ENCODE peak calls at places on chromosome 14, in ten cellular contexts. R, V, E, H, F, Q, Y, T, I and D are unnamed samples.

GRCh38 chr14:55645148-55645547 is 65.1 kb downstream of the KTN1 start:
- DNase-seq in R (no peak), V (no peak), E (no peak), H (no peak), F (no peak), Q (no peak), Y (no peak), T (no peak), I (no peak), D (no peak)

GRCh38 chr14:24840204-24840893 is 206.4 kb upstream of the GZMB start:
- DNase-seq in R (no peak), V (no peak), E (no peak), H (no peak), F (no peak), Q (no peak), Y (no peak), T (no peak), I (no peak), D (no peak)

GRCh38 chr14:31536201-31536960 is 24.8 kb upstream of the NUBPL start:
- DNase-seq in R (no peak), V (no peak), E (peak; percentile 29), H (no peak), F (no peak), Q (no peak), Y (no peak), T (no peak), I (no peak), D (no peak)

GRCh38 chr14:104100171-104101085 is 14.9 kb downstream of the ASPG start:
- DNase-seq in R (no peak), V (no peak), E (peak; percentile 59), H (no peak), F (no peak), Q (no peak), Y (no peak), T (no peak), I (no peak), D (no peak)

GRCh38 chr14:104130974-104131651 is 7.3 kb upstream of the KIF26A start:
- DNase-seq in R (peak; percentile 58), V (peak; percentile 70), E (peak; percentile 56), H (peak; percentile 52), F (peak; percentile 71), Q (peak; percentile 65), Y (no peak), T (peak; percentile 69), I (no peak), D (no peak)

GRCh38 chr14:79483472-79483871 is 727.8 kb downstream of the DIO2 start:
- DNase-seq in R (no peak), V (no peak), E (peak; percentile 7), H (no peak), F (no peak), Q (no peak), Y (no peak), T (no peak), I (peak; percentile 88), D (no peak)

GRCh38 chr14:20606190-20606901 is 15.2 kb upstream of the RNASE12 start:
- DNase-seq in R (peak; percentile 72), V (peak; percentile 21), E (peak; percentile 69), H (peak; percentile 57), F (peak; percentile 83), Q (peak; percentile 44), Y (no peak), T (peak; percentile 89), I (peak; percentile 53), D (no peak)

GRCh38 chr14:24715239-24715638 is 81.2 kb upstream of the GZMB start:
- DNase-seq in R (no peak), V (no peak), E (no peak), H (no peak), F (no peak), Q (no peak), Y (no peak), T (no peak), I (no peak), D (no peak)

GRCh38 chr14:22179190-22179589 is 409.8 kb downstream of the DAD1 start:
- DNase-seq in R (no peak), V (no peak), E (no peak), H (no peak), F (no peak), Q (no peak), Y (no peak), T (no peak), I (no peak), D (no peak)

GRCh38 chr14:92121207-92121669 is 268 bp downstream of the NDUFB1 start:
- DNase-seq in R (peak; percentile 45), V (no peak), E (peak; percentile 43), H (peak; percentile 51), F (peak; percentile 45), Q (no peak), Y (no peak), T (peak; percentile 56), I (peak; percentile 22), D (peak; percentile 35)

GRCh38 chr14:92122351-92122677 is 545 bp downstream of the CPSF2 start:
- DNase-seq in R (peak; percentile 61), V (no peak), E (no peak), H (no peak), F (no peak), Q (peak; percentile 10), Y (no peak), T (peak; percentile 52), I (peak; percentile 18), D (no peak)

GRCh38 chr14:92122761-92123160 is 992 bp downstream of the CPSF2 start:
- DNase-seq in R (no peak), V (no peak), E (no peak), H (no peak), F (no peak), Q (no peak), Y (no peak), T (no peak), I (no peak), D (no peak)

GRCh38 chr14:92121670-92122350 is at the start of the genes CPSF2 and NDUFB1:
- DNase-seq in R (peak; percentile 87), V (peak; percentile 88), E (peak; percentile 82), H (peak; percentile 78), F (peak; percentile 90), Q (peak; percentile 96), Y (peak; percentile 43), T (peak; percentile 88), I (peak; percentile 64), D (peak; percentile 83)
- TF ChIP-seq CTCF in R (no peak), V (no peak), E (no peak), H (no peak), F (no peak), Q (no peak), Y (no peak), T (no peak), I (no peak), D (no peak)

GRCh38 chr14:75277000-75277795 is 1.4 kb upstream of the FOS start:
- DNase-seq in R (peak; percentile 90), V (peak; percentile 84), E (peak; percentile 79), H (peak; percentile 88), F (peak; percentile 96), Q (peak; percentile 85), Y (no peak), T (peak; percentile 86), I (peak; percentile 91), D (no peak)
- TF ChIP-seq CTCF in R (no peak), V (no peak), E (no peak), H (no peak), F (no peak), Q (no peak), Y (no peak), T (peak; percentile 5), I (no peak), D (no peak)

GRCh38 chr14:99055816-99056215 is 216.2 kb downstream of the BCL11B start:
- DNase-seq in R (no peak), V (no peak), E (no peak), H (no peak), F (no peak), Q (no peak), Y (no peak), T (no peak), I (no peak), D (no peak)
- TF ChIP-seq CTCF in R (no peak), V (no peak), E (no peak), H (no peak), F (no peak), Q (no peak), Y (no peak), T (no peak), I (no peak), D (no peak)

DNA sequence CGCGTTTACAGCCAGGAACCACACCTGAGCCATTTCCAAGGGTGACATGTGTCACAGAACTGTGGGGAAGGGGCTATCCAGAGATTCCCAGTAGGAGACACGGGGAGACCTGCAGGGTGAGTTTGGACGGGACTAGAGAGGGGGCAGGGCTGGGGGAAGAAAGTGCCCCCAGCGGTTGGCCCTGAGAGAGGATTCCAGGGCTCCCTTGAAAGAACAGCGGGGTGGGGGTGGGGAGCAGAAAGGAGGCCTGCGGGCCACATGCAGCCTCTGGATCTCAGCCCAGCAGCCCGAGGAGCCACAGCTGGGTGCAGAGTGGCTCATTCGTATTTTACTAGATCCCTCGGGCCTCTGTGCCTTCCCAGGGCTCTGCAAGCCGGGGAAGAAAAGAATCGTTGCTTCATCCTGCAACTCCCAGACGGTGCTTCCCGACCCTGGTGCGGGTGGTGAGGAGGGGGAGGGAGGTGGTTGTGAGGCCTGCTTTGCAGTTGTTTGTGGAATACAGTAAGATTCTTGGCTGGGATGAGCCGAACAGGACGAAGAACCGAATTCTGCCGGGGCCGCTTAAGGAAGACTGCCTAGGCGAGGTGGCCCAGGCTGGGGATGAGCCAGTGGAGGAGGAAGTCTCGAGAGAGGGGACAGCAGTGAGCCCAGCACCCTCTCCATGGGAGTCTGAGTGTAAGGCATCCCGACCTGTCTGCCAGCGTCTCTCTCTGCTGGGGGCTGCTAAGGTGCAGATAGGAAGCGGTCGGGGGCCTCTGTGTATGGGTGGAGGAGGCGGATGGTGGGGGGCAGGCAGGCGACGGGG is 36.1 kb upstream of the ANKRD9 start:
- DNase-seq in R (no peak), V (no peak), E (no peak), H (peak; percentile 30), F (peak; percentile 72), Q (no peak), Y (no peak), T (peak; percentile 85), I (no peak), D (no peak)
- TF ChIP-seq CTCF in R (peak; percentile 22), V (no peak), E (no peak), H (no peak), F (peak; percentile 18), Q (no peak), Y (no peak), T (no peak), I (peak; percentile 39), D (no peak)

DNA sequence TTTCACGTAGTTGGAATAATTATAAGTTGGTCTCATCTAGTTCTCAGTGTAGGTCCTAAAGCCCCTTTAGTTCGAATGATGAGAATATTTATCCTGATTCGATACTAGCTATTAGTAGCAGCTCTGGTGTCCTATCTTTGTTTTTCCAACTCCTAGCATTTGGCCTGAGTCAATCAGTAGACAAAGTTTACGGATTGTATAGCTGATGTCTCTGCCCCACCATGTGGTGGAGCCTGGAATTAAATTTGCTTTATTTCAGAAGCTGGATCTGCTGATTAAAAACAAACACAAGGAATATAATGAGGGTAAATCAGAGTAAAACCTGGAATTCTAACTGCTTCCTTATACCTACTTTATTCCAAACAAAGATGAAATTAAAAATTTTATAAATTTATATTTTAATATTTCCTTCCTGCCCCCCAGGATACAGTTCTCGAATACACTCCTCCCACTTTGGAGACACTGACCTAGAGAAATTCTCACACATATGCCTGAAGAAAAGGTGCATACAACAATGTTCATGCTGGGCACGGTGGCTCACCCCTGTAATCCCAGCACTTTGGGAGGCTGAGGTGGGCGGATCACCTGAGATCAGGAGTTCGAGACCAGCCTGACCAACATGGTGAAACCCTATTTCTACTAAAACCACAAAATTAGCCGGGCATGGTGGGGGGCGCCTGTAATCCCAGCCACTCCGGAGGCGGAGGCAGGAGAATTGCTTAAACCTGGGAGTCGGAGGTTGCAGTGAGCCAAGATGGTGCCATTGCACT is 7.6 kb upstream of the BRMS1L start:
- DNase-seq in R (peak; percentile 50), V (peak; percentile 40), E (peak; percentile 66), H (peak; percentile 40), F (peak; percentile 59), Q (peak; percentile 57), Y (no peak), T (peak; percentile 75), I (peak; percentile 56), D (no peak)
- TF ChIP-seq CTCF in R (peak; percentile 62), V (peak; percentile 28), E (peak; percentile 63), H (peak; percentile 69), F (peak; percentile 57), Q (peak; percentile 69), Y (peak; percentile 53), T (peak; percentile 69), I (peak; percentile 63), D (peak; percentile 74)